ENCODE peak calls at places on chromosomes 13 and 19, in nine cellular contexts. G, J, O, H, A, D, V, K and M are unnamed samples.

GRCh38 chr13:85287528-85287927 is 511.7 kb downstream of the SLITRK6 start:
- ATAC-seq in G (no peak), J (no peak), O (no peak), H (no peak), A (no peak), D (no peak), V (no peak), K (no peak), M (no peak)

GRCh38 chr13:84339456-84339855 is 457.2 kb upstream of the SLITRK1 start:
- ATAC-seq in G (no peak), J (no peak), O (no peak), H (no peak), A (no peak), D (no peak), V (no peak), K (no peak), M (no peak)

GRCh38 chr13:97568850-97569249 is 134.9 kb downstream of the RAP2A start:
- ATAC-seq in G (peak; percentile 24), J (no peak), O (no peak), H (no peak), A (peak; percentile 74), D (no peak), V (no peak), K (no peak), M (no peak)

GRCh38 chr19:33705860-33706259 is 84.1 kb downstream of the CHST8 start:
- ATAC-seq in G (no peak), J (no peak), O (no peak), H (no peak), A (no peak), D (no peak), V (no peak), K (no peak), M (no peak)

GRCh38 chr13:80235131-80235530 is 105.8 kb downstream of the SPRY2 start:
- ATAC-seq in G (no peak), J (no peak), O (peak; percentile 80), H (peak; percentile 53), A (no peak), D (peak; percentile 45), V (no peak), K (no peak), M (no peak)

GRCh38 chr19:51570962-51571575 is at the start of gene ZNF175:
- ATAC-seq in G (peak; percentile 97), J (peak; percentile 91), O (peak; percentile 65), H (peak; percentile 98), A (peak; percentile 99), D (peak; percentile 95), V (peak; percentile 99), K (peak; percentile 94), M (peak; percentile 99)

GRCh38 chr13:25493930-25494707 is 122.3 kb downstream of the ATP8A2 start:
- ATAC-seq in G (no peak), J (no peak), O (no peak), H (no peak), A (no peak), D (no peak), V (no peak), K (no peak), M (no peak)

GRCh38 chr19:48571378-48572162 is 19.6 kb downstream of the SULT2B1 start:
- ATAC-seq in G (no peak), J (no peak), O (no peak), H (no peak), A (no peak), D (no peak), V (no peak), K (no peak), M (no peak)

GRCh38 chr13:33053397-33054066 is 37.3 kb downstream of the KL start:
- ATAC-seq in G (no peak), J (no peak), O (no peak), H (no peak), A (no peak), D (no peak), V (no peak), K (no peak), M (no peak)

GRCh38 chr19:2883686-2884439 is 16.7 kb downstream of the ZNF556 start:
- ATAC-seq in G (no peak), J (peak; percentile 87), O (no peak), H (no peak), A (no peak), D (no peak), V (no peak), K (no peak), M (no peak)

GRCh38 chr19:436413-436950 is 24.4 kb downstream of the SHC2 start:
- ATAC-seq in G (no peak), J (no peak), O (no peak), H (peak; percentile 32), A (no peak), D (no peak), V (no peak), K (no peak), M (no peak)

GRCh38 chr19:48806518-48806817 is 4.4 kb downstream of the BCAT2 start:
- ATAC-seq in G (peak; percentile 5), J (no peak), O (no peak), H (no peak), A (peak; percentile 30), D (no peak), V (no peak), K (no peak), M (no peak)

GRCh38 chr13:85693889-85694511 is 105.2 kb downstream of the SLITRK6 start:
- ATAC-seq in G (peak; percentile 83), J (no peak), O (peak; percentile 64), H (no peak), A (no peak), D (no peak), V (no peak), K (peak; percentile 77), M (no peak)

GRCh38 chr19:23800868-23801267 is 42.2 kb upstream of the ZNF681 start:
- ATAC-seq in G (no peak), J (no peak), O (no peak), H (no peak), A (no peak), D (no peak), V (no peak), K (no peak), M (no peak)

GRCh38 chr19:17794731-17795494 is at the start of gene B3GNT3:
- ATAC-seq in G (peak; percentile 60), J (peak; percentile 73), O (peak; percentile 15), H (peak; percentile 26), A (no peak), D (peak; percentile 58), V (no peak), K (no peak), M (no peak)

GRCh38 chr13:93700115-93700514 is 473.5 kb downstream of the GPC6 start:
- ATAC-seq in G (no peak), J (no peak), O (no peak), H (no peak), A (no peak), D (no peak), V (no peak), K (peak; percentile 85), M (no peak)

GRCh38 chr19:12751635-12752034 is at the start of gene BEST2:
- ATAC-seq in G (no peak), J (peak; percentile 49), O (no peak), H (no peak), A (no peak), D (no peak), V (no peak), K (no peak), M (no peak)
- H3K4me3 ChIP-seq in G (no peak within 1 kb of the TSS), J (no peak within 1 kb of the TSS), O (no peak within 1 kb of the TSS), H (no peak within 1 kb of the TSS), A (no peak within 1 kb of the TSS), D (no peak within 1 kb of the TSS), V (no peak within 1 kb of the TSS), K (no peak within 1 kb of the TSS), M (no peak within 1 kb of the TSS)

DNA sequence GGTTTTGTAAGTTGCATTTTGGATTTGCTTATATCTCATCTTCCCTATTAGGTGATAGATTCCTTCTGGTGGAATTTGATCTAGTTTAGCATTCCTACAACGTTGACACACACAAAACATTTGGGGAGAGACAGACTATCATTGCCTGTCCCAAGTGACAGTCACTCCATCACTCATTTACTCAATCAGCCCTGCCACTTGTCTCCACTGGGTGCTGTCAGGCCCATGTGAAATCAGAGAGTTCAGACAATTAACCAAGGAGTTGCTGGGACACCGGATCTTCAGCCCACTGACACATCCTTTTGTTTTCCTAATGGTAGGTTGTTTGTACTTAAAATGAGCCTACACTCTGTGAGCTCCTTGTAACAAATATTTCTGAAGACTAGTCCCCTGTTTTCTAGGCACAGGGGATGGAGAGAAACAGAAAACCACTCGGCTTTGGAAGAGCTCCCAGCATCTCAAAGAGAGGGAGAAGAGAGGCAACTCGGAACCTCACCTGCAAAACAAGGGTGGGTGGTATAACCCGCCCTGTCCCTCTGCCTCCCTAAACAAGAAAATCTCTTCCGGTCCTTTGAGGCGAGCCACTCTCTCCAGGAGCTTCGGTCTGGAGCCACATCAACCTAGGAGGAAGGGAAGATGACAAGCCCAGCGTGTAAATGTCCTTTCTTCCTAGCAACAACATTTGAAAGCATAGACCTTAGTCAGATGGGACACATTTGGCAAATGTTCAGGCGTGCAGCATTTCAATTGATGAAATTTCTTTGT is 440.9 kb upstream of the KLF12 start:
- ATAC-seq in G (peak; percentile 65), J (no peak), O (peak; percentile 61), H (peak; percentile 42), A (no peak), D (peak; percentile 10), V (no peak), K (peak; percentile 36), M (peak; percentile 2)
- H3K4me3 ChIP-seq in G (peak overlapping the region; percentile 46), J (no peak overlapping the region), O (peak overlapping the region; percentile 66), H (peak overlapping the region; percentile 36), A (peak overlapping the region; percentile 36), D (peak overlapping the region; percentile 14), V (peak overlapping the region; percentile 49), K (peak overlapping the region; percentile 23), M (peak overlapping the region; percentile 29)

GRCh38 chr13:78657699-78658629 is 991 bp downstream of the OBI1 start:
- ATAC-seq in G (peak; percentile 23), J (peak; percentile 62), O (peak; percentile 65), H (peak; percentile 4), A (no peak), D (peak; percentile 48), V (peak; percentile 24), K (no peak), M (no peak)
- H3K4me3 ChIP-seq in G (peak overlapping the region; percentile 95), J (peak overlapping the region; percentile 61), O (peak overlapping the region; percentile 76), H (peak overlapping the region; percentile 96), A (peak overlapping the region; percentile 58), D (peak overlapping the region; percentile 52), V (peak overlapping the region; percentile 79), K (peak overlapping the region; percentile 84), M (peak overlapping the region; percentile 80)

GRCh38 chr13:108272333-108272732 is 2.8 kb downstream of the TNFSF13B start:
- ATAC-seq in G (no peak), J (no peak), O (no peak), H (no peak), A (no peak), D (no peak), V (no peak), K (no peak), M (no peak)

GRCh38 chr13:108268713-108269112 is 805 bp upstream of the TNFSF13B start:
- ATAC-seq in G (no peak), J (peak; percentile 16), O (no peak), H (peak; percentile 18), A (no peak), D (no peak), V (no peak), K (no peak), M (no peak)

GRCh38 chr13:108269601-108270328 is at the start of gene TNFSF13B:
- ATAC-seq in G (peak; percentile 80), J (peak; percentile 84), O (no peak), H (peak; percentile 83), A (peak; percentile 79), D (peak; percentile 41), V (peak; percentile 65), K (peak; percentile 73), M (peak; percentile 40)

GRCh38 chr13:108267338-108267737 is 2.2 kb upstream of the TNFSF13B start:
- ATAC-seq in G (no peak), J (no peak), O (no peak), H (peak; percentile 57), A (no peak), D (no peak), V (no peak), K (no peak), M (no peak)

GRCh38 chr13:108270442-108270841 is 924 bp downstream of the TNFSF13B start:
- ATAC-seq in G (no peak), J (peak; percentile 36), O (no peak), H (peak; percentile 26), A (no peak), D (no peak), V (no peak), K (peak; percentile 7), M (no peak)
- H3K4me3 ChIP-seq in G (no peak overlapping the region), J (peak overlapping the region; percentile 17), O (no peak overlapping the region), H (peak overlapping the region; percentile 55), A (peak overlapping the region; percentile 76), D (no peak overlapping the region), V (peak overlapping the region; percentile 62), K (peak overlapping the region; percentile 36), M (peak overlapping the region; percentile 7)